ENCODE peak calls at places on chromosome 4, in ten cellular contexts. R is ovary, D is right lobe of liver, V is suprapubic skin, Z is Peyer's patch, N is body of pancreas, I is tibial nerve, Y is NB4, Q is A549, U is uterus. G is an unnamed sample.

GRCh38 chr4:26375589-26375988 is 54.8 kb downstream of the RBPJ start:
- DNase-seq in Q (no peak), Z (no peak), Y (no peak), V (no peak), D (no peak), R (no peak), N (no peak), I (no peak), U (no peak), G (no peak)

GRCh38 chr4:99655315-99656081 is 2.1 kb downstream of the C4orf54 start:
- DNase-seq in Z (no peak), N (peak; percentile 65), R (peak; percentile 59), Y (no peak), D (no peak), I (no peak), U (no peak), Q (no peak), V (no peak), G (no peak)

GRCh38 chr4:38765391-38765790 is 17.4 kb downstream of the TLR10 start:
- DNase-seq in R (no peak), N (no peak), I (no peak), Z (no peak), V (no peak), Y (no peak), U (no peak), Q (no peak), D (no peak), G (no peak)

GRCh38 chr4:98046665-98047064 is 96.6 kb downstream of the STPG2 start:
- DNase-seq in Q (no peak), N (no peak), R (no peak), Y (no peak), D (no peak), U (no peak), I (no peak), V (no peak), Z (no peak), G (no peak)

GRCh38 chr4:143369556-143369955 is 32.9 kb downstream of the GAB1 start:
- DNase-seq in V (no peak), I (no peak), R (no peak), Q (no peak), N (no peak), D (no peak), Z (no peak), Y (no peak), U (no peak), G (no peak)

GRCh38 chr4:5204781-5205180 is 153.5 kb downstream of the STK32B start:
- DNase-seq in Q (no peak), Z (no peak), R (no peak), V (no peak), Y (no peak), I (no peak), N (no peak), U (peak; percentile 20), D (no peak), G (no peak)

GRCh38 chr4:99610605-99611172 is 36.1 kb downstream of the MTTP start:
- DNase-seq in Y (no peak), Q (no peak), U (no peak), D (no peak), V (no peak), I (no peak), R (no peak), Z (no peak), N (no peak), G (no peak)

GRCh38 chr4:160981083-160981482 is 1182.7 kb downstream of the FSTL5 start:
- DNase-seq in V (no peak), Y (no peak), Q (no peak), U (no peak), I (no peak), Z (no peak), N (no peak), R (no peak), D (no peak), G (no peak)

GRCh38 chr4:97238956-97239698 is 904.1 kb downstream of the STPG2 start:
- DNase-seq in D (no peak), V (no peak), N (no peak), I (no peak), Y (no peak), Z (no peak), U (no peak), R (no peak), Q (no peak), G (no peak)

GRCh38 chr4:96675916-96676315 is 836.0 kb downstream of the PDHA2 start:
- DNase-seq in I (no peak), R (no peak), N (no peak), Z (no peak), Y (no peak), D (no peak), Q (no peak), U (no peak), V (no peak), G (no peak)

GRCh38 chr4:85094735-85095134 is 128.2 kb upstream of the WDFY3 start:
- DNase-seq in D (no peak), R (no peak), U (no peak), Q (no peak), Y (no peak), I (no peak), V (no peak), Z (no peak), N (no peak), G (no peak)

GRCh38 chr4:141548791-141549190 is 87.6 kb upstream of the IL15 start:
- DNase-seq in Y (no peak), N (no peak), U (no peak), V (no peak), I (no peak), Z (no peak), R (no peak), D (no peak), Q (no peak), G (no peak)

GRCh38 chr4:156790866-156791265 is 180.7 kb downstream of the PDGFC start:
- DNase-seq in U (no peak), D (no peak), V (no peak), I (no peak), Z (no peak), R (no peak), Q (no peak), N (peak; percentile 8), Y (no peak), G (no peak)

GRCh38 chr4:18197467-18197866 is 175.9 kb upstream of the LCORL start:
- DNase-seq in Y (no peak), U (no peak), D (no peak), N (no peak), R (no peak), Z (no peak), Q (no peak), I (no peak), V (no peak), G (no peak)

GRCh38 chr4:26992657-26993361 is 132.2 kb downstream of the STIM2 start:
- DNase-seq in I (no peak), Y (peak; percentile 78), N (peak; percentile 9), Z (peak; percentile 60), V (no peak), R (peak; percentile 69), U (peak; percentile 67), D (no peak), Q (no peak), G (no peak)

GRCh38 chr4:11468901-11469300 is 40.2 kb upstream of the HS3ST1 start:
- DNase-seq in Y (no peak), I (no peak), Q (no peak), V (no peak), N (no peak), D (no peak), R (no peak), Z (no peak), U (no peak), G (no peak)

GRCh38 chr4:2570551-2571222 is 34.2 kb downstream of the FAM193A start:
- DNase-seq in V (no peak), Z (no peak), D (no peak), U (peak; percentile 31), Y (peak; percentile 24), I (no peak), N (no peak), R (no peak), Q (no peak), G (no peak)

GRCh38 chr4:77155631-77156345 is 1.2 kb upstream of the CCNG2 start:
- DNase-seq in D (no peak), Z (no peak), U (no peak), Q (no peak), N (peak; percentile 19), R (no peak), I (no peak), V (no peak), Y (no peak), G (no peak)
- TF ChIP-seq POLR2A in D (no peak), Z (no peak), U (no peak), Q (no peak), N (no peak), R (no peak), I (no peak), V (no peak), Y (no peak), G (no peak)

GRCh38 chr4:86595426-86595805 is 1.3 kb downstream of the PTPN13 start:
- DNase-seq in I (no peak), Q (no peak), Y (peak; percentile 66), R (peak; percentile 24), Z (no peak), U (peak; percentile 22), N (no peak), D (no peak), V (no peak), G (no peak)
- TF ChIP-seq POLR2A in I (no peak), Q (no peak), Y (no peak), R (no peak), Z (no peak), U (no peak), N (no peak), D (no peak), V (no peak), G (no peak)

DNA sequence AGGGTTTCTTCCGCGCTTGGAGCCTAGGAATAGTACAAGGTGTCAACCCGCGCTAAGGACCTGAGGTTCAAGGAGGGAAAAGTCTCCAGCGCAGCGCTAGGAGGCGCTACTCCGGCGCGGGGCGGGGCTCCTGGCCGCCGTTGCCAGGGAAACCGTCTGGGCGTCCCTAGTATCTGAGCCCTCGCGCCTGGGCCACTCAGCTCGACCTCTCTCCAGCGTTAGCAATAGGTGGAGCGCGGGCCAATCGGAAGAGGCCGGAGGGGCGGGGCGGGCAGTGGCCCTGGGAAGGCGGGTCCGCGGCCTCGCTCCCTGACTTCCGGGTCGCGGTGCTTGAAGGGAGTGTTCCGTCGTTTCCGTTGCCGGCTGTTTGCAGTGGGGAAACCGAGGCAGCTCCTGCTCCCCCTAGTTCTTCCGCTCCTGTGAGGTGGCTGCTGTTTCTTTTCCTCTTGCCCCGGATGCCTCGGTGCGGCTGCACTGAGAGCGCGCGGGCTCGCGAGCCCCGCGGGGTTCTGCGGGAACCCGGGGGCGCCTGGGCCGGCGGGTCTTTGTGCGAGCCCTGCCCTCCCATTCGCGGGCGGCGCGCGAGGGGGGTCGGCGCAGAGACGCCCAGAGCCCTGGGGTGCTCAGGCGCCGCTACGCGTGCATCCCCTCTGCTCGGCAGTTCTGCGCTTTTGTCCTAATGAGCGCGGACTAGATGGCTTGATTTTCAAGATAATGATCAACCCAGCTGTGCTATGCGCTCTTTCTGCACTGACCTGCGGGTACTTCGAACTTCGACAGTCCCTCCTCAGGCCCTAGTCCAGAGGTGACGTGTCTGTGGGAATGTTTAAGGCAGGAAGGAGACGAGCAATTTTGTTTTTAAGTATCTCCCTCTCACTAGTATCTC is at the start of gene ELMOD2:
- DNase-seq in U (peak; percentile 98), V (peak; percentile 98), R (peak; percentile 98), I (peak; percentile 95), Y (peak; percentile 97), Z (peak; percentile 100), D (peak; percentile 99), Q (peak; percentile 91), N (peak; percentile 99), G (peak; percentile 77)
- TF ChIP-seq POLR2A in U (peak; percentile 69), V (no peak), R (no peak), I (no peak), Y (peak; percentile 67), Z (peak; percentile 72), D (peak; percentile 69), Q (peak; percentile 77), N (peak; percentile 52), G (peak; percentile 82)

GRCh38 chr4:183505556-183506388 is 914 bp downstream of the ING2 start:
- DNase-seq in Z (peak; percentile 94), V (peak; percentile 93), D (peak; percentile 87), N (peak; percentile 90), R (peak; percentile 87), Q (peak; percentile 71), Y (peak; percentile 90), I (peak; percentile 66), U (peak; percentile 86), G (peak; percentile 59)
- TF ChIP-seq POLR2A in Z (peak; percentile 59), V (peak; percentile 43), D (peak; percentile 64), N (peak; percentile 44), R (peak; percentile 77), Q (peak; percentile 64), Y (peak; percentile 79), I (no peak), U (peak; percentile 65), G (peak; percentile 71)

G was measured in H54.